ENCODE peak calls at places on chromosomes 7 and 10, in six cellular contexts. B is right lobe of liver, J is Right ventricle myocardium superior, I is GM13977, O is RKO, V is left cardiac atrium. S is an unnamed sample.

GRCh38 chr7:135245826-135246825 is 12.5 kb downstream of the STRA8 start:
- DNase-seq in B (no peak), J (no peak), I (no peak), O (no peak), V (no peak), S (no peak)

GRCh38 chr10:22712959-22713852 is 1.2 kb downstream of the PIP4K2A start:
- DNase-seq in B (peak; percentile 59), J (peak; percentile 58), I (peak; percentile 41), O (peak; percentile 31), V (peak; percentile 35), S (peak; percentile 15)

GRCh38 chr7:115722302-115722701 is 308.3 kb downstream of the TFEC start:
- DNase-seq in B (no peak), J (no peak), I (no peak), O (no peak), V (no peak), S (no peak)

GRCh38 chr10:70672165-70672992 is at the start of gene ADAMTS14:
- DNase-seq in B (peak; percentile 30), J (peak; percentile 61), I (peak; percentile 59), O (no peak), V (peak; percentile 64), S (peak; percentile 58)

GRCh38 chr7:106070567-106071254 is 41.4 kb downstream of the SYPL1 start:
- DNase-seq in B (no peak), J (no peak), I (no peak), O (no peak), V (no peak), S (no peak)

GRCh38 chr10:102813734-102814455 is 23.3 kb downstream of the CYP17A1 start:
- DNase-seq in B (peak; percentile 69), J (peak; percentile 59), I (no peak), O (no peak), V (peak; percentile 49), S (no peak)

GRCh38 chr10:86046845-86047460 is 319.6 kb downstream of the GRID1 start:
- DNase-seq in B (no peak), J (no peak), I (no peak), O (no peak), V (no peak), S (no peak)

GRCh38 chr7:41238851-41239331 is 464.0 kb downstream of the INHBA start:
- DNase-seq in B (no peak), J (no peak), I (no peak), O (peak; percentile 12), V (no peak), S (no peak)

GRCh38 chr7:57651006-57651405 is 201.0 kb downstream of the ZNF716 start:
- DNase-seq in B (no peak), J (no peak), I (no peak), O (no peak), V (no peak), S (no peak)

GRCh38 chr7:34662058-34662457 is 4.0 kb downstream of the NPSR1 start:
- DNase-seq in B (no peak), J (no peak), I (no peak), O (no peak), V (no peak), S (no peak)

GRCh38 chr10:114022292-114022691 is 21.4 kb upstream of the ADRB1 start:
- DNase-seq in B (no peak), J (peak; percentile 84), I (no peak), O (no peak), V (peak; percentile 62), S (peak; percentile 37)

GRCh38 chr10:24008164-24009066 is 200.5 kb upstream of the KIAA1217 start:
- DNase-seq in B (no peak), J (no peak), I (no peak), O (peak; percentile 5), V (no peak), S (no peak)

GRCh38 chr10:110758898-110759297 is 112.8 kb upstream of the PDCD4 start:
- DNase-seq in B (no peak), J (no peak), I (no peak), O (peak; percentile 30), V (no peak), S (no peak)

GRCh38 chr7:101612885-101613490 is 16.1 kb downstream of the MYL10 start:
- DNase-seq in B (no peak), J (no peak), I (no peak), O (no peak), V (no peak), S (no peak)

GRCh38 chr7:43878867-43879266 is 9.6 kb upstream of the MRPS24 start:
- DNase-seq in B (no peak), J (no peak), I (peak; percentile 1), O (no peak), V (no peak), S (no peak)

S was measured in WERI-Rb-1.